ENCODE peak calls at places on chromosomes 13 and 19, in seven cellular contexts. T is uterus, C is tibial nerve, O is transverse colon, S is HCT116, K is stomach, X is A549. H is an unnamed sample.
A peak's percentile ranks its signal among the peaks of the same experiment; 100 is the strongest.

GRCh38 chr19:50649433-50650391 is at the start of gene C19orf81:
- DNase-seq in T (no peak), C (no peak), O (no peak), S (peak; percentile 58), K (no peak), X (peak; percentile 72), H (no peak)

GRCh38 chr13:20505405-20506366 is 20.0 kb downstream of the CRYL1 start:
- DNase-seq in T (no peak), C (no peak), O (no peak), S (no peak), K (no peak), X (no peak), H (no peak)

GRCh38 chr13:34733720-34734119 is 208.3 kb upstream of the NBEA start:
- DNase-seq in T (no peak), C (no peak), O (no peak), S (no peak), K (no peak), X (no peak), H (no peak)

GRCh38 chr13:65292488-65292901 is 1937.6 kb downstream of the PCDH9 start:
- DNase-seq in T (no peak), C (no peak), O (no peak), S (no peak), K (no peak), X (peak; percentile 29), H (no peak)

GRCh38 chr13:50731400-50731799 is 112.1 kb downstream of the DLEU7 start:
- DNase-seq in T (no peak), C (no peak), O (no peak), S (no peak), K (no peak), X (peak; percentile 15), H (peak; percentile 17)

GRCh38 chr13:99657848-99658265 is 156.6 kb downstream of the TM9SF2 start:
- DNase-seq in T (peak; percentile 35), C (no peak), O (no peak), S (no peak), K (peak; percentile 49), X (peak; percentile 48), H (peak; percentile 14)

GRCh38 chr13:60448907-60449510 is 52.0 kb downstream of the TDRD3 start:
- DNase-seq in T (no peak), C (peak; percentile 70), O (no peak), S (peak; percentile 28), K (no peak), X (peak; percentile 42), H (no peak)

GRCh38 chr19:54352041-54352440 is 12.7 kb downstream of the LAIR1 start:
- DNase-seq in T (no peak), C (no peak), O (no peak), S (no peak), K (no peak), X (no peak), H (no peak)

GRCh38 chr13:55999709-56000108 is 1141.0 kb upstream of the PRR20A start:
- DNase-seq in T (no peak), C (no peak), O (no peak), S (no peak), K (no peak), X (no peak), H (no peak)

GRCh38 chr19:57747472-57747807 is 825 bp downstream of the ZNF776 start:
- DNase-seq in T (no peak), C (no peak), O (no peak), S (no peak), K (no peak), X (no peak), H (no peak)
- H3K27ac ChIP-seq in T (no peak overlapping the region), C (no peak overlapping the region), O (peak overlapping the region; percentile 88), S (peak overlapping the region; percentile 64), K (no peak overlapping the region), X (peak overlapping the region; percentile 87), H (peak overlapping the region; percentile 74)

GRCh38 chr13:40477623-40478608 is 188.5 kb downstream of the FOXO1 start:
- DNase-seq in T (no peak), C (peak; percentile 58), O (no peak), S (no peak), K (no peak), X (no peak), H (peak; percentile 83)
- TF ChIP-seq POLR2A in T (no peak), C (no peak), O (no peak), S (no peak), K (no peak), X (no peak), H (no peak)

DNA sequence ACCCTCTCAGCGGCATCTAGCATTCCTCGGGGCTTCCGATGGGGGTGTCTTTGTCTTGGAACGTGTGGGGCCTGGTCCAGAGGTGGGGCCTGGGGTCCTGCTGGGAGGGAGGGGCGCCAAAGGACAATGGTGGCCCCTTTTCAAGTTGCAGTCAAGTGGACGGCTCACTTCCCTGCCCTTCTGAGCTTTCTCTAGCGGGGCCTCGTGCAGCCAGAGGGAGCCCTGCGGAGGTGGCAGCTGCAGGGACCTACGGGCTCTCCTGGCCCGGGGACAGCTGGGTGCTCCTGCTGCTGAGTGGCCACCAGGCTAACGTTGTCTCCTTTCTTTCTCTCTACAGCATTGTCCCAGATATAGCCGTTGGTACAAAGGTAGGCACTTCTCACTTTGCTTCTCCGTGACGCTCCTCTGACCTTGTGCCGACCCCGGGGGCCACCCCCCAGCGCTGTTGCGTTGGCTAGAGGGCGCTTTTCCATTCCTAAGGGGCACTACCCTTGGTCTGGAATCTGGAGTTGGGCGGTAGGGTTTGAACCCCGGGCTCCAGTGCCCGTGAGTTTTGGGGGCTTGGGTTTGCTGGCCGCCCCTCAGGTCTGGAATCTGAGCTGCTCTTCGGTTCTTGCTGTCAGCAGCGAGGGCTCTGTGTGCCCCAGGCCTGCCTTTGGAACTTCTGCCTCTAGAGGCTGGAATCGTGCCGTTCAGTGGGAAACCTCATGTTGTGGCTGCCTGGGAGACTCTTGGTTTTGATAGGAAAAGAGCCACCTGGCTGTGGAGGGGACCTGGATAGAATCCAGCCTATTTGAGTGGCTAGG is 2.0 kb downstream of the PTBP1 start:
- DNase-seq in T (no peak), C (no peak), O (peak; percentile 37), S (no peak), K (no peak), X (no peak), H (peak; percentile 66)
- TF ChIP-seq CTCF in T (no peak), C (no peak), O (no peak), S (no peak), K (no peak), X (peak; percentile 27), H (peak; percentile 29)

GRCh38 chr13:43783820-43784219 is 3.0 kb downstream of the ENOX1 start:
- DNase-seq in T (no peak), C (no peak), O (no peak), S (no peak), K (no peak), X (peak; percentile 27), H (no peak)

GRCh38 chr13:43785166-43785680 is 1.5 kb downstream of the ENOX1 start:
- DNase-seq in T (no peak), C (no peak), O (no peak), S (no peak), K (no peak), X (no peak), H (no peak)

GRCh38 chr13:43785681-43786471 is 896 bp downstream of the ENOX1 start:
- DNase-seq in T (peak; percentile 86), C (peak; percentile 64), O (peak; percentile 69), S (no peak), K (peak; percentile 70), X (peak; percentile 64), H (peak; percentile 72)

GRCh38 chr13:43782686-43783085 is 4.1 kb downstream of the ENOX1 start:
- DNase-seq in T (no peak), C (no peak), O (no peak), S (no peak), K (no peak), X (no peak), H (no peak)

GRCh38 chr13:43784491-43784890 is 2.3 kb downstream of the ENOX1 start:
- DNase-seq in T (no peak), C (no peak), O (no peak), S (no peak), K (no peak), X (no peak), H (no peak)
- H3K27ac ChIP-seq in T (peak overlapping the region; percentile 86), C (no peak overlapping the region), O (peak overlapping the region; percentile 16), S (no peak overlapping the region), K (no peak overlapping the region), X (no peak overlapping the region), H (no peak overlapping the region)

DNA sequence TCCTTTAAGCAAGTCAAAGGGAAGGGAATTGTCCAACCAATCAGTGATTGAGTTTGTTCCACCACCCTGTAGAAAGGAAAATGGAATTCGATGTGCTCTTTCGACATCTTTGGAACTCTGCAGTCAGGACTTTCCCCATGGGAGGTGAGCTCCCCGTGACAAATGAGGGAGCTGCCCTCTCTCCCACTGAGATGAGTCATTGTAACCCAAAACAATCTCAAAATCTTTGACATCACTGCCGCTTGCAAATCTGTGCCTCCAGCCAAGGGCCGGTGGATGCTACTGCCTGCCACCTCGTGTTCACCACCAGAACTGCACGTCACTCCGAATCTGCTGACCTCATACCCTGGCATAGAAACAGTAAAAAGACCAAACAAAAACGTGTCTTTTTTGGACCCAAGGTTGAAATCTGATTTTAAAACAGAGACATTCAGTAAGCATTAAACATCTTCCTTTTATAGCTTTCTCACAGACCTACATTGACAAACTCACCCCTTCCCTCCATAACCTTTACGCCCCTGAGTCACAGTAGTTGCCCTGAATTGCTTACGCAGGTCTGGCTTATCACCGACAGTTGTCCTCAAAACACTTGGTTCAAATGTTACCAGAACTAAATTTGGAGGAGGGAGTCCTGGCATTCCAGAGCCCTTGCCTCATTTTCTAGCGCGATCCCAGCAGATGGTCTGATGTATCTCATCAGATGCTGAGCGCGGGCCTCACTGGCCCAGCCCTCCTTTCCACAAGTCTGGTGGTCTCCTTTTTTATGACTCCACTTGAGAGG is 105.2 kb downstream of the COL4A2 start:
- DNase-seq in T (peak; percentile 94), C (peak; percentile 95), O (peak; percentile 82), S (peak; percentile 66), K (peak; percentile 74), X (peak; percentile 90), H (peak; percentile 87)
- TF ChIP-seq POLR2A in T (peak; percentile 56), C (no peak), O (no peak), S (no peak), K (no peak), X (no peak), H (no peak)

GRCh38 chr19:12792048-12792852 is 964 bp downstream of the JUNB start:
- DNase-seq in T (peak; percentile 61), C (no peak), O (peak; percentile 79), S (no peak), K (peak; percentile 77), X (peak; percentile 60), H (peak; percentile 63)
- TF ChIP-seq CTCF in T (no peak), C (no peak), O (no peak), S (no peak), K (no peak), X (no peak), H (no peak)

DNA sequence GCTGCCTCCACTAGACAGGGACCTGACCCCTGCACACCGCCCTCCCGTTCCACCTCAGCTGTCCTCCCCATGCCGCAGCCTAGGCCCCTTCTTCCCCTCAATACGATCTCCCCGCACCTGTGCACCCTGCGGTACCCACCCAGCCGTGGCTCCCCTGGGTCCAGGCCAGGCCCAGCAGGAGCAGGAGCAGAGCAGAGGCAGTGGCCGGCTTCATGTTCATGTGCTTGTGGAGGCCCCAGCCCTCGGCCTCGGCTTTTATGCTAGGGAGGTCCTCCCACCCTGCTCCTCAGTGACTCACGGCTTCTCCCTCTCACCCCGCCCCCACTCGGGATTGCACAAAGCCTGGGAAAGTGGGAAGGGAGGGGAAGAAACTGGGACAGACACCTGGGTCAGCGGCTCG is 11.4 kb upstream of the KRTDAP start:
- DNase-seq in T (peak; percentile 34), C (no peak), O (peak; percentile 21), S (no peak), K (no peak), X (no peak), H (no peak)
- H3K27ac ChIP-seq in T (no peak overlapping the region), C (no peak overlapping the region), O (no peak overlapping the region), S (no peak overlapping the region), K (no peak overlapping the region), X (no peak overlapping the region), H (no peak overlapping the region)

H was measured in thyroid gland.